ENCODE peak calls at places on chromosomes 6 and 20, in six cellular contexts. One of them, this sample, is unnamed.

GRCh38 chr6:139942333-139942732 is 567.9 kb upstream of the CITED2 start:
- DNase-seq in NCI-H69: no peak
- DNase-seq in pons: no peak
- DNase-seq in effector CD4-positive, alpha-beta T cell: no peak
- DNase-seq in GM20000: no peak
- DNase-seq in A172: no peak
- DNase-seq in this sample: no peak

GRCh38 chr20:36585410-36586125 is 12.2 kb downstream of the TGIF2 start:
- DNase-seq in effector CD4-positive, alpha-beta T cell: no peak
- DNase-seq in GM20000: no peak
- DNase-seq in pons: no peak
- DNase-seq in A172: peak; percentile 82
- DNase-seq in NCI-H69: peak; percentile 76
- DNase-seq in this sample: no peak

GRCh38 chr6:159935633-159936032 is 33.2 kb upstream of the IGF2R start:
- DNase-seq in A172: no peak
- DNase-seq in NCI-H69: no peak
- DNase-seq in GM20000: no peak
- DNase-seq in pons: no peak
- DNase-seq in effector CD4-positive, alpha-beta T cell: no peak
- DNase-seq in this sample: no peak

GRCh38 chr20:59207742-59208357 is 44.2 kb downstream of the ZNF831 start:
- DNase-seq in A172: peak; percentile 11
- DNase-seq in GM20000: peak; percentile 88
- DNase-seq in pons: peak; percentile 88
- DNase-seq in effector CD4-positive, alpha-beta T cell: peak; percentile 80
- DNase-seq in NCI-H69: peak; percentile 80
- DNase-seq in this sample: peak; percentile 81

GRCh38 chr6:150152891-150153876 is 10.3 kb downstream of the PPP1R14C start:
- DNase-seq in GM20000: no peak
- DNase-seq in pons: no peak
- DNase-seq in A172: no peak
- DNase-seq in NCI-H69: no peak
- DNase-seq in effector CD4-positive, alpha-beta T cell: no peak
- DNase-seq in this sample: no peak

GRCh38 chr6:160247457-160247883 is 11.2 kb downstream of the SLC22A2 start:
- DNase-seq in pons: no peak
- DNase-seq in effector CD4-positive, alpha-beta T cell: no peak
- DNase-seq in NCI-H69: no peak
- DNase-seq in GM20000: no peak
- DNase-seq in A172: no peak
- DNase-seq in this sample: no peak

GRCh38 chr20:46545077-46545826 is 5.2 kb downstream of the OCSTAMP start:
- DNase-seq in NCI-H69: no peak
- DNase-seq in A172: no peak
- DNase-seq in GM20000: peak; percentile 60
- DNase-seq in effector CD4-positive, alpha-beta T cell: no peak
- DNase-seq in pons: peak; percentile 70
- DNase-seq in this sample: no peak

GRCh38 chr20:34299925-34300806 is 3.0 kb downstream of the AHCY start:
- DNase-seq in A172: no peak
- DNase-seq in pons: no peak
- DNase-seq in GM20000: no peak
- DNase-seq in effector CD4-positive, alpha-beta T cell: no peak
- DNase-seq in NCI-H69: peak; percentile 45
- DNase-seq in this sample: no peak

GRCh38 chr6:162416845-162417537 is 310.6 kb downstream of the PRKN start:
- DNase-seq in effector CD4-positive, alpha-beta T cell: no peak
- DNase-seq in pons: no peak
- DNase-seq in A172: no peak
- DNase-seq in GM20000: no peak
- DNase-seq in NCI-H69: peak; percentile 79
- DNase-seq in this sample: no peak

GRCh38 chr20:22248052-22248667 is 336.2 kb downstream of the FOXA2 start:
- DNase-seq in NCI-H69: peak; percentile 17
- DNase-seq in GM20000: peak; percentile 8
- DNase-seq in effector CD4-positive, alpha-beta T cell: no peak
- DNase-seq in A172: peak; percentile 3
- DNase-seq in pons: peak; percentile 15
- DNase-seq in this sample: no peak

GRCh38 chr6:119661628-119662027 is 312.1 kb upstream of the MAN1A1 start:
- DNase-seq in NCI-H69: no peak
- DNase-seq in A172: no peak
- DNase-seq in effector CD4-positive, alpha-beta T cell: no peak
- DNase-seq in GM20000: no peak
- DNase-seq in pons: no peak
- DNase-seq in this sample: no peak

GRCh38 chr20:39676857-39677351 is 714.8 kb downstream of the DHX35 start:
- DNase-seq in GM20000: peak; percentile 10
- DNase-seq in effector CD4-positive, alpha-beta T cell: no peak
- DNase-seq in pons: peak; percentile 70
- DNase-seq in NCI-H69: no peak
- DNase-seq in A172: no peak
- DNase-seq in this sample: peak; percentile 29

GRCh38 chr6:6788394-6789020 is 200.0 kb downstream of the LY86 start:
- DNase-seq in A172: no peak
- DNase-seq in pons: no peak
- DNase-seq in NCI-H69: peak; percentile 90
- DNase-seq in effector CD4-positive, alpha-beta T cell: no peak
- DNase-seq in GM20000: peak; percentile 44
- DNase-seq in this sample: no peak

GRCh38 chr6:125598422-125598821 is 151.0 kb upstream of the HEY2 start:
- DNase-seq in A172: peak; percentile 72
- DNase-seq in NCI-H69: peak; percentile 96
- DNase-seq in GM20000: no peak
- DNase-seq in pons: no peak
- DNase-seq in effector CD4-positive, alpha-beta T cell: no peak
- DNase-seq in this sample: peak; percentile 10

GRCh38 chr6:11241793-11242201 is 9.3 kb upstream of the NEDD9 start:
- DNase-seq in NCI-H69: peak; percentile 7
- DNase-seq in pons: peak; percentile 54
- DNase-seq in A172: no peak
- DNase-seq in GM20000: no peak
- DNase-seq in effector CD4-positive, alpha-beta T cell: no peak
- DNase-seq in this sample: peak; percentile 65

GRCh38 chr20:37943033-37943432 is 40.1 kb downstream of the VSTM2L start:
- DNase-seq in A172: no peak
- DNase-seq in pons: no peak
- DNase-seq in NCI-H69: no peak
- DNase-seq in GM20000: no peak
- DNase-seq in effector CD4-positive, alpha-beta T cell: no peak
- DNase-seq in this sample: no peak

GRCh38 chr6:20919677-20920385 is 385.6 kb downstream of the CDKAL1 start:
- DNase-seq in effector CD4-positive, alpha-beta T cell: no peak
- DNase-seq in A172: no peak
- DNase-seq in NCI-H69: no peak
- DNase-seq in pons: no peak
- DNase-seq in GM20000: peak; percentile 48
- DNase-seq in this sample: no peak

GRCh38 chr6:129675669-129676472 is 34.1 kb downstream of the ARHGAP18 start:
- DNase-seq in NCI-H69: peak; percentile 9
- DNase-seq in effector CD4-positive, alpha-beta T cell: no peak
- DNase-seq in pons: no peak
- DNase-seq in GM20000: no peak
- DNase-seq in A172: no peak
- DNase-seq in this sample: no peak

GRCh38 chr6:346389-347030 is 45.0 kb upstream of the IRF4 start:
- DNase-seq in effector CD4-positive, alpha-beta T cell: no peak
- DNase-seq in A172: no peak
- DNase-seq in pons: no peak
- DNase-seq in NCI-H69: no peak
- DNase-seq in GM20000: no peak
- DNase-seq in this sample: no peak

GRCh38 chr6:16205377-16206144 is 32.8 kb upstream of the GMPR start:
- DNase-seq in pons: no peak
- DNase-seq in GM20000: peak; percentile 74
- DNase-seq in A172: no peak
- DNase-seq in effector CD4-positive, alpha-beta T cell: no peak
- DNase-seq in NCI-H69: peak; percentile 98
- DNase-seq in this sample: no peak

GRCh38 chr6:107080036-107080435 is 35.3 kb downstream of the BEND3 start:
- DNase-seq in NCI-H69: peak; percentile 35
- DNase-seq in effector CD4-positive, alpha-beta T cell: no peak
- DNase-seq in pons: no peak
- DNase-seq in GM20000: no peak
- DNase-seq in A172: no peak
- DNase-seq in this sample: no peak

GRCh38 chr20:51531141-51531710 is 11.3 kb downstream of the NFATC2 start:
- DNase-seq in pons: no peak
- DNase-seq in GM20000: peak; percentile 63
- DNase-seq in NCI-H69: peak; percentile 58
- DNase-seq in A172: peak; percentile 71
- DNase-seq in effector CD4-positive, alpha-beta T cell: peak; percentile 69
- DNase-seq in this sample: no peak

GRCh38 chr6:54876871-54877270 is 30.3 kb downstream of the FAM83B start:
- DNase-seq in GM20000: no peak
- DNase-seq in effector CD4-positive, alpha-beta T cell: no peak
- DNase-seq in A172: no peak
- DNase-seq in NCI-H69: no peak
- DNase-seq in pons: no peak
- DNase-seq in this sample: no peak

GRCh38 chr6:5905431-5906339 is 101.0 kb downstream of the NRN1 start:
- DNase-seq in GM20000: no peak
- DNase-seq in NCI-H69: no peak
- DNase-seq in A172: peak; percentile 80
- DNase-seq in pons: peak; percentile 11
- DNase-seq in effector CD4-positive, alpha-beta T cell: no peak
- DNase-seq in this sample: peak; percentile 11

GRCh38 chr6:114844359-114844758 is 501.5 kb upstream of the HS3ST5 start:
- DNase-seq in GM20000: no peak
- DNase-seq in effector CD4-positive, alpha-beta T cell: no peak
- DNase-seq in NCI-H69: no peak
- DNase-seq in A172: no peak
- DNase-seq in pons: no peak
- DNase-seq in this sample: no peak

GRCh38 chr6:128759901-128760300 is 123.0 kb upstream of the LAMA2 start:
- DNase-seq in A172: no peak
- DNase-seq in GM20000: no peak
- DNase-seq in pons: no peak
- DNase-seq in NCI-H69: no peak
- DNase-seq in effector CD4-positive, alpha-beta T cell: no peak
- DNase-seq in this sample: no peak

GRCh38 chr20:51884561-51884960 is 82.2 kb upstream of the SALL4 start:
- DNase-seq in NCI-H69: no peak
- DNase-seq in GM20000: no peak
- DNase-seq in A172: peak; percentile 49
- DNase-seq in effector CD4-positive, alpha-beta T cell: no peak
- DNase-seq in pons: no peak
- DNase-seq in this sample: no peak

GRCh38 chr6:40893021-40893420 is 146.0 kb downstream of the UNC5CL start:
- DNase-seq in A172: no peak
- DNase-seq in GM20000: no peak
- DNase-seq in NCI-H69: no peak
- DNase-seq in pons: no peak
- DNase-seq in effector CD4-positive, alpha-beta T cell: no peak
- DNase-seq in this sample: no peak

GRCh38 chr20:57404419-57405072 is 13.3 kb downstream of the RBM38 start:
- DNase-seq in NCI-H69: no peak
- DNase-seq in effector CD4-positive, alpha-beta T cell: no peak
- DNase-seq in A172: no peak
- DNase-seq in pons: no peak
- DNase-seq in GM20000: no peak
- DNase-seq in this sample: no peak

GRCh38 chr6:3568396-3569082 is 111.7 kb upstream of the SLC22A23 start:
- DNase-seq in GM20000: no peak
- DNase-seq in A172: no peak
- DNase-seq in NCI-H69: peak; percentile 99
- DNase-seq in effector CD4-positive, alpha-beta T cell: no peak
- DNase-seq in pons: no peak
- DNase-seq in this sample: no peak

GRCh38 chr6:1335367-1336037 is 23.6 kb downstream of the FOXQ1 start:
- DNase-seq in GM20000: no peak
- DNase-seq in effector CD4-positive, alpha-beta T cell: no peak
- DNase-seq in NCI-H69: no peak
- DNase-seq in pons: no peak
- DNase-seq in A172: peak; percentile 93
- DNase-seq in this sample: no peak

GRCh38 chr20:17504898-17505663 is 26.1 kb downstream of the BFSP1 start:
- DNase-seq in A172: peak; percentile 47
- DNase-seq in GM20000: peak; percentile 65
- DNase-seq in effector CD4-positive, alpha-beta T cell: no peak
- DNase-seq in pons: peak; percentile 79
- DNase-seq in NCI-H69: peak; percentile 70
- DNase-seq in this sample: peak; percentile 48

This sample was measured in globus pallidus.